ENCODE peak calls at places on chromosomes 1 and 21, in four cellular contexts. U, Q, F and N are unnamed samples.

GRCh38 chr1:114040273-114041043 is 61.2 kb downstream of the OLFML3 start:
- DNase-seq in U (no peak), Q (no peak), F (no peak), N (no peak)

GRCh38 chr1:117821382-117821755 is 108.1 kb downstream of the GDAP2 start:
- DNase-seq in U (no peak), Q (no peak), F (no peak), N (no peak)

GRCh38 chr1:238226805-238227204 is 336.1 kb upstream of the ZP4 start:
- DNase-seq in U (no peak), Q (no peak), F (no peak), N (no peak)

GRCh38 chr1:109764561-109765482 is 1.1 kb upstream of the EPS8L3 start:
- DNase-seq in U (peak), Q (peak), F (peak), N (no peak)

GRCh38 chr1:245805503-245805902 is 650.7 kb downstream of the KIF26B start:
- DNase-seq in U (no peak), Q (no peak), F (no peak), N (no peak)

GRCh38 chr1:217650674-217651073 is 19.5 kb downstream of the SPATA17 start:
- DNase-seq in U (no peak), Q (no peak), F (no peak), N (no peak)

GRCh38 chr1:40532844-40533424 is 1.5 kb downstream of the ZNF684 start:
- DNase-seq in U (no peak), Q (no peak), F (no peak), N (no peak)

GRCh38 chr1:223312705-223313414 is 51.1 kb downstream of the SUSD4 start:
- DNase-seq in U (no peak), Q (no peak), F (no peak), N (no peak)

GRCh38 chr1:184284900-184285299 is 101.9 kb upstream of the C1orf21 start:
- DNase-seq in U (no peak), Q (no peak), F (no peak), N (no peak)

GRCh38 chr21:44789880-44790279 is 11.7 kb downstream of the UBE2G2 start:
- DNase-seq in U (no peak), Q (no peak), F (no peak), N (no peak)

GRCh38 chr1:173430707-173431662 is 46.1 kb upstream of the PRDX6 start:
- DNase-seq in U (peak), Q (peak), F (peak), N (no peak)
- TF ChIP-seq POLR2A in U (no peak), Q (no peak), F (no peak), N (no peak)

DNA sequence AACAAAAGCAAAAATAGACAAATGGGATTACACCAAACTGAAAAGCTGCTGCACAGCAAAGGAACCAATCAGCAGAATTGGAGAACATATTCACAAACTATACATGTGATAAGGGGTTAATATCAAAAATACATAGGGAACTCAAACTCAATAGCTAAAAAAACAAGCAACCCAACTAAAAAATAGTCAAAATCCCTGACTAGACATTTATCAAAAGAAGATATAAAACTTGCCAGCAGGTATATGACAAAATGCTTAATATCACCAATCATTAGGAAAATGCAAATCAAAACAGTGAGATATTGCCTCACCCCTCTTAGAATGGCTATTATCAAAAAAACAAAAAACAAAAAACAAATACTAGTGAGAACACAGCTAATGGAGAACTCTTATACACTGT is 140.3 kb downstream of the LRRIQ3 start:
- DNase-seq in U (no peak), Q (no peak), F (no peak), N (no peak)
- TF ChIP-seq POLR2A in U (no peak), Q (no peak), F (no peak), N (no peak)

DNA sequence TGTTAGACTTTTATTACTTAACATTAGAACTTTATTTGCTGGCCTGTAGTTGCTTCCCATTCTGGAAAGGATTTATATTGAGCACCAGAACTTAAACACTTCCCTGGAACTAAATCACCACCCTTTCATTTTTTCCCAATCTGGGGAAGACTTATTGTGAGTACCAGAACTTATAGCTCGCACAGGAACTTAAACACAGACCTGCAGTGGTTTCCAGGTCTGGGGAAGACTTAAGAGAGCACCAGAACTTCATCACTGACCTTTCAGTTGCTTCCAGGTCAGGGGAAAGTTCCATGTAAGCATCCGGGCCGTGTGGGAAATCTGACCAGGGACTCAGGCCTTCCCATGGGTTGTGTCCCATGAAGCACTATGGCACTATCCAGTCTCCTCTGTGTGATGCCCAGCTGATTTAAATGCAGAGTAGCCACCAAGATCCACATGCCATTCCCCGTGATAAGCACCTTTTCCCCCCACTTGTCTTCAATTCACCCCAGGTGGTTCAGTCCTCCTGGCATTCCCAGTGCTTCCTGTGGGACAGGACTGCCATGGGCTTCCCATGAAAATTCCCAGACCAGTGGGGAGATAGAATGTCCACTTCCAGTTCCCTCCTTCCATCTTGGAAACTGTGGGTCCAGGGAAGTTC is 48.9 kb downstream of the C4BPA start:
- DNase-seq in U (no peak), Q (no peak), F (no peak), N (no peak)
- TF ChIP-seq POLR2A in U (no peak), Q (no peak), F (no peak), N (no peak)

DNA sequence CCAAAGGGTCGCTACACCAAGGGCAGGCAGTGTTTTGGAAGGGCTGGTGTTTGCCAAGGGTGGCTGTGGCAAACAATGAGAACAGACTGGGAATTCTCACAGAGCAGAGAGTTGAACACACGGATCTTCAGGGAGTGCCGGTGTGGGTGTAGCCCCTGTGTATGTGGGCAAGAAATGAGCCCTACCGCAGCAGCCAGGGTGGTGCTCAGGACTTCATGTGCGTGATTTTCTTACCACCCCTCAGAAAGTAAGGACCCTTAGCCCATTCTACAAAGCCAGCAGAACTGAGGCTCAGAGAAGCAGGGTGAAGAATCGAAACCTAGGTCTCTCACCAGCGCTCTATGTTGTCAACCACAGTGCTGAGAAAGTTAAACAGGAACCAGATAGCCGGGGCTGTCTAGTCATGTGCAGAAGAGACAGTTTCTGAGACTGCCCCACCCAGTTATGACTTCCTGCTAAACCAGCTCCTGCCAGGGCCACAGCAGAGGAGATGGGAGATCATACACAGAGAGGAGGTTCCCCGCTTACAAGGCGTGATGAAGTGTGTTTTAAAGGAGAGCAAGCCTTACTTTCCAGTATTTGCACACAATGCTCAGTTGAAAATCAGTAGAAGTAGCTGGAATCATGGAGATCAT is 21.9 kb upstream of the MORC3 start:
- DNase-seq in U (peak), Q (peak), F (peak), N (no peak)
- TF ChIP-seq POLR2A in U (no peak), Q (no peak), F (no peak), N (no peak)

GRCh38 chr1:178724734-178725602 is at the start of gene RALGPS2:
- DNase-seq in U (peak), Q (peak), F (peak), N (no peak)
- TF ChIP-seq POLR2A in U (no peak), Q (peak), F (peak), N (no peak)

GRCh38 chr1:161287482-161288054 is 22.2 kb downstream of the MPZ start:
- DNase-seq in U (no peak), Q (no peak), F (no peak), N (no peak)

GRCh38 chr1:161285113-161285512 is 24.7 kb downstream of the MPZ start:
- DNase-seq in U (no peak), Q (no peak), F (no peak), N (no peak)

GRCh38 chr1:161290779-161291178 is 19.0 kb downstream of the MPZ start:
- DNase-seq in U (no peak), Q (no peak), F (no peak), N (no peak)

DNA sequence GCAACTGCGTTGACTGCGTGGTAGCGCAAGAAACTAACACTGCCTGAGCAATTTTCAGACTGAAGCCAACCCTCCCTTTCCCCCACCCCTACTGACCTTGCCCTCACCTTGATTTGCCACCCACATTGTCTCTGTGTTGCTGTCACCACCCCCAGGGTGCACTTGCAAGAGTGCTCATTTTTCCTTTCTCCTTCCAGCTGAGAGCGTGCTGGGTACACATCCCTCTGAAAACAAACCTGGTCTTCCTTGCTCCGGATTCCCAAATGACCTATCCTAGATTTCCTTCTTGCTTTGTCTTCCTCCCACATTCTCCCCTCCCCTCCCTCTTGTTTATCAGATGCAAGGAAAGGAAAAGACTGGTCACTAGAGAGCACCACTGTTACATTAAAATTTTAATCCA is 24.2 kb downstream of the MPZ start:
- DNase-seq in U (no peak), Q (no peak), F (no peak), N (no peak)
- TF ChIP-seq POLR2A in U (no peak), Q (no peak), F (no peak), N (no peak)

GRCh38 chr1:9448132-9449105 is 90.8 kb upstream of the SLC25A33 start:
- DNase-seq in U (no peak), Q (no peak), F (no peak), N (no peak)

GRCh38 chr1:9444532-9444931 is 94.7 kb upstream of the SLC25A33 start:
- DNase-seq in U (no peak), Q (no peak), F (no peak), N (no peak)

GRCh38 chr1:9449976-9450696 is 89.1 kb upstream of the SLC25A33 start:
- DNase-seq in U (no peak), Q (no peak), F (no peak), N (no peak)

GRCh38 chr1:9449106-9449627 is 90.1 kb upstream of the SLC25A33 start:
- DNase-seq in U (no peak), Q (no peak), F (peak), N (no peak)

DNA sequence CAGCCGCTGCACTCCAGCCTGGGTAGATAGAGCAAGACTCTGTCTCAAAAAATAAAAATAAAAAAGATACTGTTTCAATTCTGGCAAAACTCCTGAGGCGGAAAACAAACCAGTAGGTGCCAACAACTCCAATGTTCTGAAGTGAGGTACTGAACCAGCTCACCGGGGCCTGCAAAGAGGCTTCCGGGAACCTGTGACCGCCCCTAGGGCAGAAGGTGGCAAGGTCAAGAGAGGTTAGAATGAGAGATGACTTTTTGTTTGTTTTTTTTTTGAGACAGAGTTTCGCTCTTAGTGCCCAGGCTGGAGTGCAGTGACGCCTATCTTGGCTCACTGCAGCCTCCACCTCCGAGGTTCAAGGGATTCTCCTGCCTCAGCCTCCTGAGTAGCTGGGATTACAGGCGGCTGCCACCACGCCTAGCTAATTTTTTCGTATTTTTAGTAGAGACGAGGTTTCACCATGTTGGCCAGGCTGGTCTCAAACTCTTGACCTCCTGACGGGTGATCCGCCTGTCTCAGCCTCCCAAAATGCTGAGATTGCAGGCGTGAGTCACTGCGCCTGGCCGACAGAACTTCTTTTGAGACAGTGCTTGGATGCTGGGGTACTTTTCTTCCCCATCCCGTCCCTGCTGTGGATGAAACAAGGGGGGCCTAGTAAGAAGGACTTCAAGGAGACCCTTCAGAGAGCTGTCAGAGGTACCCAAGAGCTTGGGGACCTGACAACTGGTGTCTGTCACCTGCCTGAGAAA is 91.9 kb upstream of the SLC25A33 start:
- DNase-seq in U (no peak), Q (no peak), F (no peak), N (no peak)
- TF ChIP-seq POLR2A in U (no peak), Q (no peak), F (no peak), N (no peak)

DNA sequence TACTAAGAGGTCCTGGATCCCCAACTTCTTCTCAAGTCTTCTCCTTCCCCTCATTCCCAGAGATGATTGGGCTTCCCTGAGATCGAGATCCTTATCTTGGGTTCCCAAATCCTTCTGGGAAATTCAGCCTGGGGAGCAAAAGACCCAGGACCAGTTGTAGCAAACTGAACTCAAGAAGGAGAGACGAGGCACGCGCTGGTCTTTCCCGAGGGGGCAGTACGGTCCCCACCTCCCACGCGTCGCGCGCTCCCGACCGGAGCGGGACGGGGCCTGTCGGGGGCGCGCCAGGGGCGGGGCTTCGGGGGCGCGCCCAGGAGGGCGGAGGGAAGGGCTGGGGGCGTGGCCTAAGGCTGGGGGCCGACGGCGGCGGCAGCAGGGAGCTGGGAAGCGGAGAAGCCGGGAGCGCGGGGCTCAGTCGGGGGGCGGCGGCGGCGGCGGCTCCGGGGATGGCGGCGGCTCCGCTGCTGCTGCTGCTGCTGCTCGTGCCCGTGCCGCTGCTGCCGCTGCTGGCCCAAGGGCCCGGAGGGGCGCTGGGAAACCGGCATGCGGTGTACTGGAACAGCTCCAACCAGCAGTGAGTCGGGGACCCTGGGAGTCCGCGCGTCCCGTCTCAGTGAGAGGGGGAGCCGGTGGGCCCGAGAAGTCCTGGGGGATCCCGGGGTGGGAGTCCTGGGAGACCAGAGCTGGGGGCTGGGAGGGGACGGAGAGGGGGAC is at the start of gene EFNA3:
- DNase-seq in U (peak), Q (peak), F (peak), N (no peak)
- TF ChIP-seq POLR2A in U (no peak), Q (no peak), F (peak), N (no peak)

GRCh38 chr1:84298336-84298687 is 3.2 kb upstream of the SAMD13 start:
- DNase-seq in U (peak), Q (peak), F (peak), N (no peak)
- TF ChIP-seq POLR2A in U (no peak), Q (no peak), F (peak), N (no peak)